ENCODE peak calls at places on chromosomes 5 and 9, in eight cellular contexts. X is glutamatergic neuron; K is NCI-H2227 treated with DMSO at 0.1 percent for 48 hours; O is HAP-1; M is CD8-positive, alpha-beta T cell; S is colonic mucosa; G is KG1; W is neuronal stem cell. T is an unnamed sample.

GRCh38 chr9:22216730-22217160 is 207.6 kb upstream of the CDKN2B start:
- DNase-seq in X (no peak), K (no peak), O (no peak), M (no peak), S (no peak), G (no peak), W (no peak), T (no peak)

GRCh38 chr5:178205749-178206047 is 1.4 kb downstream of the HNRNPAB start:
- DNase-seq in X (no peak), K (no peak), O (no peak), M (no peak), S (no peak), G (no peak), W (no peak), T (no peak)

GRCh38 chr5:43075319-43076293 is 35.5 kb upstream of the ANXA2R start:
- DNase-seq in X (no peak), K (no peak), O (no peak), M (no peak), S (no peak), G (no peak), W (no peak), T (no peak)

GRCh38 chr5:57327934-57328333 is 154.1 kb downstream of the GPBP1 start:
- DNase-seq in X (no peak), K (no peak), O (no peak), M (no peak), S (no peak), G (no peak), W (no peak), T (no peak)

GRCh38 chr5:37771731-37772130 is 68.1 kb downstream of the GDNF start:
- DNase-seq in X (no peak), K (no peak), O (no peak), M (no peak), S (no peak), G (no peak), W (no peak), T (no peak)

GRCh38 chr9:34610434-34611206 is 1.3 kb downstream of the RPP25L start:
- DNase-seq in X (no peak), K (no peak), O (no peak), M (no peak), S (no peak), G (no peak), W (no peak), T (no peak)

GRCh38 chr5:3218916-3219650 is 376.5 kb upstream of the IRX1 start:
- DNase-seq in X (no peak), K (no peak), O (no peak), M (no peak), S (peak; percentile 10), G (no peak), W (no peak), T (no peak)

GRCh38 chr5:685262-686171 is 7.6 kb downstream of the TPPP start:
- DNase-seq in X (peak; percentile 14), K (no peak), O (no peak), M (no peak), S (no peak), G (no peak), W (no peak), T (peak; percentile 20)

GRCh38 chr5:81268797-81269196 is 32.6 kb upstream of the ZCCHC9 start:
- DNase-seq in X (no peak), K (no peak), O (no peak), M (no peak), S (no peak), G (no peak), W (no peak), T (no peak)

GRCh38 chr5:161105563-161105962 is 253.6 kb upstream of the ATP10B start:
- DNase-seq in X (no peak), K (no peak), O (no peak), M (no peak), S (no peak), G (no peak), W (no peak), T (no peak)

GRCh38 chr5:159849437-159850191 is 66.7 kb upstream of the ADRA1B start:
- DNase-seq in X (no peak), K (no peak), O (no peak), M (no peak), S (no peak), G (no peak), W (no peak), T (no peak)

GRCh38 chr5:14706615-14707021 is 42.1 kb downstream of the OTULIN start:
- DNase-seq in X (no peak), K (no peak), O (no peak), M (peak; percentile 55), S (no peak), G (no peak), W (no peak), T (no peak)

GRCh38 chr5:129905467-129906176 is 1.4 kb downstream of the CHSY3 start:
- DNase-seq in X (peak; percentile 45), K (no peak), O (peak; percentile 7), M (no peak), S (peak; percentile 19), G (no peak), W (peak; percentile 32), T (no peak)

GRCh38 chr9:33850677-33851076 is 33.7 kb downstream of the UBE2R2 start:
- DNase-seq in X (no peak), K (no peak), O (no peak), M (no peak), S (no peak), G (no peak), W (no peak), T (no peak)

GRCh38 chr5:37962389-37962788 is 122.5 kb upstream of the GDNF start:
- DNase-seq in X (no peak), K (no peak), O (no peak), M (no peak), S (no peak), G (no peak), W (no peak), T (no peak)

GRCh38 chr9:14347408-14348224 is 33.7 kb upstream of the NFIB start:
- DNase-seq in X (no peak), K (peak; percentile 12), O (no peak), M (no peak), S (peak; percentile 46), G (no peak), W (no peak), T (no peak)

GRCh38 chr9:128438343-128439109 is 17.3 kb upstream of the ODF2 start:
- DNase-seq in X (peak; percentile 93), K (peak; percentile 22), O (peak; percentile 93), M (peak; percentile 87), S (peak; percentile 89), G (peak; percentile 80), W (peak; percentile 77), T (peak; percentile 77)

GRCh38 chr9:93288341-93288740 is 104.4 kb downstream of the WNK2 start:
- DNase-seq in X (no peak), K (no peak), O (no peak), M (no peak), S (peak; percentile 21), G (no peak), W (no peak), T (peak; percentile 37)

GRCh38 chr5:27325513-27325912 is 287.1 kb upstream of the CDH9 start:
- DNase-seq in X (no peak), K (no peak), O (no peak), M (no peak), S (no peak), G (no peak), W (no peak), T (no peak)

GRCh38 chr9:110936719-110937452 is 101.4 kb downstream of the LPAR1 start:
- DNase-seq in X (no peak), K (no peak), O (no peak), M (no peak), S (no peak), G (no peak), W (no peak), T (no peak)

GRCh38 chr5:38871790-38872551 is 26.2 kb downstream of the OSMR start:
- DNase-seq in X (no peak), K (no peak), O (no peak), M (no peak), S (no peak), G (no peak), W (no peak), T (no peak)